ENCODE peak calls at places on chromosomes 12 and 14, in seven cellular contexts. One of them, this sample, is unnamed.

GRCh38 chr12:19388131-19388549 is 51.2 kb upstream of the AEBP2 start:
- DNase-seq in tibial artery: no peak
- DNase-seq in astrocyte: no peak
- DNase-seq in colonic mucosa: no peak
- DNase-seq in foreskin fibroblast: peak; percentile 29
- DNase-seq in fibroblast of lung: no peak
- DNase-seq in Caco-2: no peak
- DNase-seq in this sample: no peak

GRCh38 chr12:132600048-132601032 is 10.0 kb downstream of the LRCOL1 start:
- DNase-seq in tibial artery: peak; percentile 58
- DNase-seq in astrocyte: peak; percentile 44
- DNase-seq in colonic mucosa: peak; percentile 61
- DNase-seq in foreskin fibroblast: peak; percentile 65
- DNase-seq in fibroblast of lung: peak; percentile 66
- DNase-seq in Caco-2: peak; percentile 84
- DNase-seq in this sample: peak; percentile 30

GRCh38 chr12:129215436-129216025 is 362.3 kb downstream of the GLT1D1 start:
- DNase-seq in tibial artery: no peak
- DNase-seq in astrocyte: peak; percentile 69
- DNase-seq in colonic mucosa: no peak
- DNase-seq in foreskin fibroblast: no peak
- DNase-seq in fibroblast of lung: peak; percentile 74
- DNase-seq in Caco-2: no peak
- DNase-seq in this sample: no peak

GRCh38 chr14:46197856-46198255 is 453.7 kb downstream of the RPL10L start:
- DNase-seq in tibial artery: no peak
- DNase-seq in astrocyte: peak; percentile 16
- DNase-seq in colonic mucosa: no peak
- DNase-seq in foreskin fibroblast: no peak
- DNase-seq in fibroblast of lung: peak; percentile 45
- DNase-seq in Caco-2: no peak
- DNase-seq in this sample: no peak

GRCh38 chr14:94470311-94470710 is 5.7 kb downstream of the SERPINA9 start:
- DNase-seq in tibial artery: no peak
- DNase-seq in astrocyte: no peak
- DNase-seq in colonic mucosa: no peak
- DNase-seq in foreskin fibroblast: no peak
- DNase-seq in fibroblast of lung: no peak
- DNase-seq in Caco-2: no peak
- DNase-seq in this sample: no peak

GRCh38 chr12:68402422-68402821 is 70.3 kb upstream of the MDM1 start:
- DNase-seq in tibial artery: no peak
- DNase-seq in astrocyte: no peak
- DNase-seq in colonic mucosa: no peak
- DNase-seq in foreskin fibroblast: no peak
- DNase-seq in fibroblast of lung: no peak
- DNase-seq in Caco-2: no peak
- DNase-seq in this sample: no peak

GRCh38 chr12:67358686-67359374 is 89.7 kb downstream of the CAND1 start:
- DNase-seq in tibial artery: no peak
- DNase-seq in astrocyte: peak; percentile 92
- DNase-seq in colonic mucosa: no peak
- DNase-seq in foreskin fibroblast: peak; percentile 72
- DNase-seq in fibroblast of lung: peak; percentile 92
- DNase-seq in Caco-2: no peak
- DNase-seq in this sample: no peak

GRCh38 chr14:90696728-90697127 is 119.5 kb downstream of the TTC7B start:
- DNase-seq in tibial artery: no peak
- DNase-seq in astrocyte: no peak
- DNase-seq in colonic mucosa: no peak
- DNase-seq in foreskin fibroblast: no peak
- DNase-seq in fibroblast of lung: no peak
- DNase-seq in Caco-2: no peak
- DNase-seq in this sample: no peak

GRCh38 chr14:83163016-83163415 is 1629.4 kb upstream of the SEL1L start:
- DNase-seq in tibial artery: no peak
- DNase-seq in astrocyte: no peak
- DNase-seq in colonic mucosa: no peak
- DNase-seq in foreskin fibroblast: no peak
- DNase-seq in fibroblast of lung: no peak
- DNase-seq in Caco-2: no peak
- DNase-seq in this sample: peak; percentile 69

GRCh38 chr12:69897744-69898143 is 72.7 kb downstream of the MYRFL start:
- DNase-seq in tibial artery: no peak
- DNase-seq in astrocyte: peak; percentile 98
- DNase-seq in colonic mucosa: no peak
- DNase-seq in foreskin fibroblast: peak; percentile 75
- DNase-seq in fibroblast of lung: peak; percentile 99
- DNase-seq in Caco-2: peak; percentile 9
- DNase-seq in this sample: peak; percentile 77

GRCh38 chr12:104426926-104427546 is 29.7 kb upstream of the CHST11 start:
- DNase-seq in tibial artery: no peak
- DNase-seq in astrocyte: peak; percentile 92
- DNase-seq in colonic mucosa: no peak
- DNase-seq in foreskin fibroblast: peak; percentile 50
- DNase-seq in fibroblast of lung: peak; percentile 93
- DNase-seq in Caco-2: no peak
- DNase-seq in this sample: peak; percentile 81

DNA sequence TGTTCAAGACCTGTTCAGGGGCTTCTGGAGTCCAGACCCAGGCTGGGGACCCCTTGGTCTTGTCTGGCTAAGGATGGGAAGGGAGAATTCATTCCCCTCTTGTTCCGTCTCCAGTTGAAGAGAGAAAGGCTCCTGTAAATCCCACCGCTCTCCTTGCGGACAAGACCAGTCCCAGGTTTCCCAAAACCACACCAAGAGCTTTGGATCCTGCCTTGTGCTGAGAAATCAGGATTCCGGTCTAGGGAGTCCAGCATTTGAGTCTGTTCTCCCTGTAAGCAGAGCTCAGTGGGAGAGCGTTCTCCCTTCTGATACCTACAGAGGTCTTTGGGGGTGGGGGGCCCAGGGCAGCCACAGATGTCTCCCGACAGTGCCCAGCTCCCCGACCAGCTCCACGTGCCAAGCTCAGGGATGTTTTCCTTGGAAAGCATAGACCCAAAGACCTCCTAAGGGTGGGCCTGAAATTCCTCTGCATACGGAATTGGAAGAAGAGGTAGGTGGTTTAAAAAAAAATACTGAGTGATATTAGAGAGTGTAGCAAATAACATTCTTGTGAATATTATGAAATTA is 1.9 kb downstream of the HOXC13 start:
- DNase-seq in tibial artery: no peak
- DNase-seq in astrocyte: no peak
- DNase-seq in colonic mucosa: no peak
- DNase-seq in foreskin fibroblast: no peak
- DNase-seq in fibroblast of lung: no peak
- DNase-seq in Caco-2: no peak
- DNase-seq in this sample: no peak
- H3K4me3 ChIP-seq in tibial artery: peak overlapping the region; percentile 61
- H3K4me3 ChIP-seq in astrocyte: no peak overlapping the region
- H3K4me3 ChIP-seq in colonic mucosa: no peak overlapping the region
- H3K4me3 ChIP-seq in foreskin fibroblast: no peak overlapping the region
- H3K4me3 ChIP-seq in fibroblast of lung: no peak overlapping the region
- H3K4me3 ChIP-seq in Caco-2: peak overlapping the region; percentile 93
- H3K4me3 ChIP-seq in this sample: no peak overlapping the region

GRCh38 chr12:106141003-106141402 is 2.2 kb upstream of the NUAK1 start:
- DNase-seq in tibial artery: no peak
- DNase-seq in astrocyte: no peak
- DNase-seq in colonic mucosa: no peak
- DNase-seq in foreskin fibroblast: no peak
- DNase-seq in fibroblast of lung: no peak
- DNase-seq in Caco-2: no peak
- DNase-seq in this sample: no peak
- H3K4me3 ChIP-seq in tibial artery: no peak overlapping the region
- H3K4me3 ChIP-seq in astrocyte: no peak overlapping the region
- H3K4me3 ChIP-seq in colonic mucosa: no peak overlapping the region
- H3K4me3 ChIP-seq in foreskin fibroblast: peak overlapping the region; percentile 0
- H3K4me3 ChIP-seq in fibroblast of lung: peak overlapping the region; percentile 75
- H3K4me3 ChIP-seq in Caco-2: no peak overlapping the region
- H3K4me3 ChIP-seq in this sample: no peak overlapping the region

GRCh38 chr12:113462117-113462774 is 9.4 kb downstream of the LHX5 start:
- DNase-seq in tibial artery: peak; percentile 76
- DNase-seq in astrocyte: peak; percentile 37
- DNase-seq in colonic mucosa: peak; percentile 78
- DNase-seq in foreskin fibroblast: peak; percentile 63
- DNase-seq in fibroblast of lung: peak; percentile 52
- DNase-seq in Caco-2: peak; percentile 82
- DNase-seq in this sample: peak; percentile 49

GRCh38 chr12:113463746-113464743 is 7.6 kb downstream of the LHX5 start:
- DNase-seq in tibial artery: no peak
- DNase-seq in astrocyte: no peak
- DNase-seq in colonic mucosa: no peak
- DNase-seq in foreskin fibroblast: no peak
- DNase-seq in fibroblast of lung: no peak
- DNase-seq in Caco-2: no peak
- DNase-seq in this sample: no peak

GRCh38 chr12:113464852-113465719 is 6.6 kb downstream of the LHX5 start:
- DNase-seq in tibial artery: no peak
- DNase-seq in astrocyte: no peak
- DNase-seq in colonic mucosa: no peak
- DNase-seq in foreskin fibroblast: no peak
- DNase-seq in fibroblast of lung: no peak
- DNase-seq in Caco-2: no peak
- DNase-seq in this sample: no peak

GRCh38 chr12:113461666-113462065 is 10.0 kb downstream of the LHX5 start:
- DNase-seq in tibial artery: no peak
- DNase-seq in astrocyte: no peak
- DNase-seq in colonic mucosa: no peak
- DNase-seq in foreskin fibroblast: no peak
- DNase-seq in fibroblast of lung: no peak
- DNase-seq in Caco-2: no peak
- DNase-seq in this sample: peak; percentile 21

GRCh38 chr12:113462880-113463745 is 8.6 kb downstream of the LHX5 start:
- DNase-seq in tibial artery: no peak
- DNase-seq in astrocyte: no peak
- DNase-seq in colonic mucosa: no peak
- DNase-seq in foreskin fibroblast: no peak
- DNase-seq in fibroblast of lung: no peak
- DNase-seq in Caco-2: no peak
- DNase-seq in this sample: no peak
- H3K4me3 ChIP-seq in tibial artery: peak overlapping the region; percentile 41
- H3K4me3 ChIP-seq in astrocyte: no peak overlapping the region
- H3K4me3 ChIP-seq in colonic mucosa: peak overlapping the region; percentile 7
- H3K4me3 ChIP-seq in foreskin fibroblast: no peak overlapping the region
- H3K4me3 ChIP-seq in fibroblast of lung: peak overlapping the region; percentile 7
- H3K4me3 ChIP-seq in Caco-2: no peak overlapping the region
- H3K4me3 ChIP-seq in this sample: no peak overlapping the region

DNA sequence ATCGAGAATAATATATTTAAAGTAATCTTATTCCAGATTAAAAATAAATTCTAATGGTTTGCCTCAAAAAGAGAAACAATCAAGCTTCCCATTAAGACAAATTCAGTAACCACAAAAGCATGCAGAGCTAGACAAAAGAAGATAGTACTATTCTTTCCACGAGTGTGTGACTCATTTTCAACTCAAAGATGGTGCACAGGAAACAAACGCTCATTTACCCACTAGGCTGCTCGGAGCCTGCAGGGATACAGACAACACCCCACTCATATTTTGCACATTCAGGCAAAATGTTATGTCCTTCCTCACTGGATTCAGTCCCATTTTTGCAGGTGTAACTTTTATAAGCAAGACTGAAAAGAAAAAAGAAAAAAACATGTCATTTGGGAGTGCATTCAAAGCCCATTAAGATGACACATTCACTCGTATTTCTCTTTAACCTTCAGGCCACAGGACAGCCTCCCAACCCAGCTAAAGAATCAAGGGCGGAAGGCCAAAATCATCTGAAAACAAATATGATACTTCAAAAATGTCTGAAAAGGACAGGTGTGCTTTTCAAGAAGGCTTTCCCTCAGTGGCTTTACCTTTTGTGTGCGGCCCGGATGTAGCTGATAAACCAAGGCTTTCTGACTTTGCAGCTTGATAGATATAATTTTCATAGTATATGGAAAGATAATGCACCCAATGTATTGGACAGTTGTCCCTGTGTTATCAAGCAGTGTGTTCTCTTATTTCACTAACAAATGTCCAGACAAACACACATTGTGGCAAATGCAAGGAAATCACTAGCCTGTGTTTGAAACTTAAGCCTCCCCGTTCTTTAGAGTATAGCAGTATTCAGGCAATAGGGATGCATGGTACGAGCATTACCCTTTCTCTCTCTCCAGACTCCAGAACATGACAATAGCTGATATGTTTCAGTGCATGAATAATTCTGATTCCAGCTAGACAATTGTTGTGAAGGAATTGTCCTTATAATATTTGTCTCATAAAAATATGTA is 147.7 kb upstream of the KRR1 start:
- DNase-seq in tibial artery: no peak
- DNase-seq in astrocyte: peak; percentile 93
- DNase-seq in colonic mucosa: no peak
- DNase-seq in foreskin fibroblast: peak; percentile 67
- DNase-seq in fibroblast of lung: peak; percentile 92
- DNase-seq in Caco-2: no peak
- DNase-seq in this sample: peak; percentile 90
- H3K4me3 ChIP-seq in tibial artery: no peak overlapping the region
- H3K4me3 ChIP-seq in astrocyte: no peak overlapping the region
- H3K4me3 ChIP-seq in colonic mucosa: no peak overlapping the region
- H3K4me3 ChIP-seq in foreskin fibroblast: no peak overlapping the region
- H3K4me3 ChIP-seq in fibroblast of lung: no peak overlapping the region
- H3K4me3 ChIP-seq in Caco-2: no peak overlapping the region
- H3K4me3 ChIP-seq in this sample: no peak overlapping the region

GRCh38 chr12:124294686-124295315 is at the start of gene RFLNA:
- DNase-seq in tibial artery: no peak
- DNase-seq in astrocyte: no peak
- DNase-seq in colonic mucosa: peak; percentile 49
- DNase-seq in foreskin fibroblast: no peak
- DNase-seq in fibroblast of lung: no peak
- DNase-seq in Caco-2: peak; percentile 49
- DNase-seq in this sample: no peak
- H3K4me3 ChIP-seq in tibial artery: peak within 1 kb of the TSS; percentile 49
- H3K4me3 ChIP-seq in astrocyte: peak within 1 kb of the TSS; percentile 5
- H3K4me3 ChIP-seq in colonic mucosa: peak within 1 kb of the TSS; percentile 47
- H3K4me3 ChIP-seq in foreskin fibroblast: peak within 1 kb of the TSS; percentile 27
- H3K4me3 ChIP-seq in fibroblast of lung: no peak within 1 kb of the TSS
- H3K4me3 ChIP-seq in Caco-2: peak within 1 kb of the TSS; percentile 50
- H3K4me3 ChIP-seq in this sample: no peak within 1 kb of the TSS

GRCh38 chr12:6494968-6495367 is 1.1 kb downstream of the NCAPD2 start:
- DNase-seq in tibial artery: no peak
- DNase-seq in astrocyte: no peak
- DNase-seq in colonic mucosa: no peak
- DNase-seq in foreskin fibroblast: no peak
- DNase-seq in fibroblast of lung: no peak
- DNase-seq in Caco-2: no peak
- DNase-seq in this sample: peak; percentile 45
- H3K4me3 ChIP-seq in tibial artery: peak overlapping the region; percentile 97
- H3K4me3 ChIP-seq in astrocyte: peak overlapping the region; percentile 95
- H3K4me3 ChIP-seq in colonic mucosa: peak overlapping the region; percentile 76
- H3K4me3 ChIP-seq in foreskin fibroblast: peak overlapping the region; percentile 83
- H3K4me3 ChIP-seq in fibroblast of lung: peak overlapping the region; percentile 72
- H3K4me3 ChIP-seq in Caco-2: peak overlapping the region; percentile 57
- H3K4me3 ChIP-seq in this sample: no peak overlapping the region

DNA sequence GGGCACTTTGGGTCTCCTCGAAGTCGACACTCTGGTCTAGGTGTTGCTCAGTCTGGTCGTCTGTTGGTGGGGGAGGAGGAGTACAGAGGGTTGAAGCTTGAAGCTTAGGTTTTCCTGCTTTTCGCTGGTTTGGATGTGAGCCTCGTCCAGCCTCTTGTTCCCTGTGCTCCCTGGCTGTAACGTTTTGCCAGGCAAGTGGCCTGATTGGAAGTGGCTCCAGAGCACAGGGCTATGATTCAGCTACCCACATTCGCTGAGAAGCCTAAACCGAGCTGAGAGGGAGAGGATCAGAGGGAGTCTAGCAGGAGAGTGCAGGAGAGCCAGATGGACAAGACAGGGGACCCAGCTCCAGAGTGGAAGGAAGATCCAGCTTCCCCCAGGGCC is 6.1 kb downstream of the HOXC10 start:
- DNase-seq in tibial artery: peak; percentile 88
- DNase-seq in astrocyte: no peak
- DNase-seq in colonic mucosa: no peak
- DNase-seq in foreskin fibroblast: peak; percentile 82
- DNase-seq in fibroblast of lung: no peak
- DNase-seq in Caco-2: no peak
- DNase-seq in this sample: no peak
- H3K4me3 ChIP-seq in tibial artery: peak overlapping the region; percentile 64
- H3K4me3 ChIP-seq in astrocyte: no peak overlapping the region
- H3K4me3 ChIP-seq in colonic mucosa: no peak overlapping the region
- H3K4me3 ChIP-seq in foreskin fibroblast: peak overlapping the region; percentile 34
- H3K4me3 ChIP-seq in fibroblast of lung: no peak overlapping the region
- H3K4me3 ChIP-seq in Caco-2: peak overlapping the region; percentile 24
- H3K4me3 ChIP-seq in this sample: no peak overlapping the region